ENCODE peak calls at places on chromosomes 4 and X, in eight cellular contexts. J is activated B cell treated with CpG ODN at 0.5 μM for 24 hours; W is T-helper 9 cell; O is psoas muscle; U is type B pancreatic cell; X is naive B cell; B is activated naive CD4-positive, alpha-beta T cell treated with anti-CD3 and anti-CD28 coated beads for 36 hours; Q is activated CD4-positive, CD25-positive, alpha-beta regulatory T cell. C is an unnamed sample.

GRCh38 chr4:55214172-55214571 is 88.8 kb upstream of the KDR start:
- DNase-seq in J (no peak), W (no peak), O (no peak), U (no peak), X (no peak), B (no peak), Q (no peak), C (no peak)

GRCh38 chrX:18995216-18995615 is 11.3 kb upstream of the PHKA2 start:
- DNase-seq in J (no peak), W (no peak), O (no peak), U (no peak), X (no peak), B (no peak), Q (no peak), C (no peak)

GRCh38 chrX:80306007-80306406 is 114.2 kb upstream of the TENT5D start:
- DNase-seq in J (no peak), W (no peak), O (no peak), U (no peak), X (no peak), B (no peak), Q (no peak), C (no peak)

GRCh38 chrX:87299563-87300160 is 217.9 kb upstream of the KLHL4 start:
- DNase-seq in J (no peak), W (no peak), O (no peak), U (no peak), X (no peak), B (no peak), Q (no peak), C (no peak)

GRCh38 chr4:13240066-13240465 is 244.1 kb downstream of the RAB28 start:
- DNase-seq in J (no peak), W (no peak), O (no peak), U (no peak), X (no peak), B (no peak), Q (no peak), C (no peak)

GRCh38 chr4:14130551-14130950 is 503.0 kb upstream of the BOD1L1 start:
- DNase-seq in J (no peak), W (no peak), O (no peak), U (no peak), X (no peak), B (no peak), Q (no peak), C (no peak)

GRCh38 chrX:41491267-41492004 is 44.3 kb downstream of the NYX start:
- DNase-seq in J (no peak), W (no peak), O (no peak), U (no peak), X (no peak), B (no peak), Q (no peak), C (no peak)

GRCh38 chrX:115147220-115147619 is 42.0 kb upstream of the RBMXL3 start:
- DNase-seq in J (no peak), W (no peak), O (no peak), U (no peak), X (no peak), B (no peak), Q (no peak), C (peak)

GRCh38 chrX:13742397-13743176 is 8.0 kb downstream of the OFD1 start:
- DNase-seq in J (peak), W (peak), O (no peak), U (no peak), X (peak), B (peak), Q (peak), C (peak)

C was measured in GM13976.